ENCODE peak calls at places on chromosomes 1 and 21, in five cellular contexts. One of them, this sample, is unnamed.

GRCh38 chr21:42614811-42615342 is 38.5 kb upstream of the PDE9A start:
- DNase-seq in mesenchymal stem cell: peak
- DNase-seq in H1: no peak
- DNase-seq in H9: no peak
- DNase-seq in IMR-90: no peak
- DNase-seq in this sample: no peak

GRCh38 chr1:151131832-151132675 is 14.4 kb downstream of the SEMA6C start:
- DNase-seq in mesenchymal stem cell: peak
- DNase-seq in IMR-90: no peak
- DNase-seq in H9: peak
- DNase-seq in H1: peak
- DNase-seq in this sample: no peak

GRCh38 chr21:31888936-31889371 is 16.1 kb downstream of the HUNK start:
- DNase-seq in H1: no peak
- DNase-seq in mesenchymal stem cell: no peak
- DNase-seq in IMR-90: no peak
- DNase-seq in H9: no peak
- DNase-seq in this sample: no peak

GRCh38 chr1:65389296-65389695 is 31.2 kb upstream of the LEPR start:
- DNase-seq in H9: no peak
- DNase-seq in mesenchymal stem cell: no peak
- DNase-seq in IMR-90: no peak
- DNase-seq in H1: no peak
- DNase-seq in this sample: no peak

GRCh38 chr21:34061983-34062382 is 11.4 kb upstream of the MRPS6 start:
- DNase-seq in mesenchymal stem cell: no peak
- DNase-seq in H9: no peak
- DNase-seq in H1: no peak
- DNase-seq in IMR-90: no peak
- DNase-seq in this sample: no peak

GRCh38 chr21:38476385-38476784 is 21.9 kb downstream of the ERG start:
- DNase-seq in H9: no peak
- DNase-seq in H1: no peak
- DNase-seq in mesenchymal stem cell: peak
- DNase-seq in IMR-90: no peak
- DNase-seq in this sample: no peak

GRCh38 chr1:230126529-230127104 is 59.6 kb downstream of the GALNT2 start:
- DNase-seq in mesenchymal stem cell: no peak
- DNase-seq in H1: no peak
- DNase-seq in IMR-90: no peak
- DNase-seq in H9: no peak
- DNase-seq in this sample: no peak

GRCh38 chr1:22329171-22329540 is 122.5 kb upstream of the ZBTB40 start:
- DNase-seq in H9: peak
- DNase-seq in IMR-90: no peak
- DNase-seq in H1: no peak
- DNase-seq in mesenchymal stem cell: no peak
- DNase-seq in this sample: no peak

GRCh38 chr1:223350361-223350908 is 13.5 kb downstream of the SUSD4 start:
- DNase-seq in IMR-90: peak
- DNase-seq in H9: no peak
- DNase-seq in H1: no peak
- DNase-seq in mesenchymal stem cell: peak
- DNase-seq in this sample: no peak

GRCh38 chr1:50047916-50048694 is 24.4 kb upstream of the AGBL4 start:
- DNase-seq in IMR-90: no peak
- DNase-seq in H1: peak
- DNase-seq in H9: peak
- DNase-seq in mesenchymal stem cell: no peak
- DNase-seq in this sample: peak

GRCh38 chr1:32600034-32600433 is 50.3 kb downstream of the ZBTB8OS start:
- DNase-seq in H1: no peak
- DNase-seq in mesenchymal stem cell: no peak
- DNase-seq in H9: no peak
- DNase-seq in IMR-90: peak
- DNase-seq in this sample: no peak

GRCh38 chr1:160127865-160128523 is 12.4 kb downstream of the ATP1A2 start:
- DNase-seq in mesenchymal stem cell: peak
- DNase-seq in H9: no peak
- DNase-seq in IMR-90: peak
- DNase-seq in H1: no peak
- DNase-seq in this sample: no peak

DNA sequence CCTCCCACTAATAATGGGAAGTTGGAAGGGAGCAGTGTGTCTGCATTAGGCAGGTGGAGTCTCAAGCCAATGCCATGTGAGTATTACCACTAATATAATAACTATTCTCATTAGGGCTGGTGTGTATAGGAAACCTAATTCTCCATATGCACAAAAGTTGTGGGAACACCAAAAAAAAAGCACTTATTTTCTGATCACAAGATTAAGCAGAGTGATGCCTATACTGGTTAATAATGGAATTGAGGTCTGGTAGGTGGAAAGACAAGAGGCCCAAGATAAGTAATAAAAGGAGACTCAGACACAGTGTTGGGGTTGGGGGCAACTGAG is 7.0 kb upstream of the NPL start:
- DNase-seq in IMR-90: no peak
- DNase-seq in mesenchymal stem cell: no peak
- DNase-seq in H9: no peak
- DNase-seq in H1: no peak
- DNase-seq in this sample: no peak
- H2AFZ ChIP-seq in IMR-90: no peak
- H2AFZ ChIP-seq in mesenchymal stem cell: no peak
- H2AFZ ChIP-seq in H9: no peak
- H2AFZ ChIP-seq in H1: no peak
- H2AFZ ChIP-seq in this sample: no peak

GRCh38 chr1:9293241-9293511 is 482 bp downstream of the SPSB1 start:
- DNase-seq in H9: no peak
- DNase-seq in IMR-90: no peak
- DNase-seq in H1: no peak
- DNase-seq in mesenchymal stem cell: no peak
- DNase-seq in this sample: no peak

GRCh38 chr1:9293512-9294439 is 1.1 kb downstream of the SPSB1 start:
- DNase-seq in mesenchymal stem cell: peak
- DNase-seq in H1: peak
- DNase-seq in H9: no peak
- DNase-seq in IMR-90: peak
- DNase-seq in this sample: no peak

GRCh38 chr1:9292361-9293240 is at the start of gene SPSB1:
- DNase-seq in H9: peak
- DNase-seq in IMR-90: peak
- DNase-seq in H1: peak
- DNase-seq in mesenchymal stem cell: peak
- DNase-seq in this sample: peak

GRCh38 chr1:9289724-9290493 is 2.8 kb upstream of the SPSB1 start:
- DNase-seq in IMR-90: peak
- DNase-seq in mesenchymal stem cell: peak
- DNase-seq in H9: no peak
- DNase-seq in H1: no peak
- DNase-seq in this sample: no peak

GRCh38 chr1:9291914-9292360 is 757 bp upstream of the SPSB1 start:
- DNase-seq in H9: no peak
- DNase-seq in H1: no peak
- DNase-seq in IMR-90: peak
- DNase-seq in mesenchymal stem cell: peak
- DNase-seq in this sample: peak
- H3K14ac ChIP-seq in H9: no peak
- H3K14ac ChIP-seq in H1: no peak
- H3K14ac ChIP-seq in IMR-90: no peak
- H3K14ac ChIP-seq in mesenchymal stem cell: peak
- H3K14ac ChIP-seq in this sample: peak

DNA sequence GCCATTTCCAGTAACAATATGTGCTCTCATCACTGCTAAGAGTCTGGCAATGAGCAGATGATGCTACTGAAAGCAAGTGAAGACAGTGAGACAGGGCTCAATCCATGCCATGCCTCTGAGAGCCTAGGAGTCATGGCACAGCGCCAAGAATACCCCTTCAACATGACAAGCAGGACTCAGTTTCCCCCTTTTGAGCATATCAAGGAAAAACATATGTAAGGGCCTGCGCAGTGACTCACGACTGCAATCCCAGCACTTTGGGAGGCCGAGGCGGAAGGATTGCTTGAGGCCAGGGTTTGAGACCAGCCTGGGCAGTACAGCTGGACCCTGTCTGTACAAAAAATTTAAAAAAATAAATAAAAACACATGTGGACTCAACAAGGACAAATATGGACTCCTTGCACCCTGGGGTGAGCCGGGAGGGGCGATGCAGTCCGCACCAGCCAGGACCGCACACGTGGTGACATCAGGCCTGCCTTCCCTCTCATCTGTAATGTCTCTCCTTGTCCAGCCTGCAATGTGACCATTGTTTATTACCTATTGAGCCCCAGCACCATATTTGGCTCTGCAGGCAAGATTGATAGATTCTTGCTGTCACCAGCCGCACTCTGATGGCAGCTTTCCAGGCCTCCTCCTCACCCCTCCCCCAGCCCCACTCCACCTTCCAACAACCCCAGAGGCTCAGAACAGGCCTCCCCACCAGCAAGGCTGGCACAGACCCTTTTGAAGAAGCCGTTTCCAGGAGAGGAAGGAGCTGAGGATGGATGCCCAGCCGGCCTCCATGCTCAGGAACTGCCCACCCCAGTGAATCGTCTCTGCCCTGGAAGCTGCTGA is 55.3 kb downstream of the IRF2BP2 start:
- DNase-seq in IMR-90: no peak
- DNase-seq in H1: no peak
- DNase-seq in mesenchymal stem cell: peak
- DNase-seq in H9: no peak
- DNase-seq in this sample: no peak
- H2BK120ac ChIP-seq in IMR-90: peak
- H2BK120ac ChIP-seq in H1: no peak
- H2BK120ac ChIP-seq in mesenchymal stem cell: no peak
- H2BK120ac ChIP-seq in H9: no peak
- H2BK120ac ChIP-seq in this sample: no peak

DNA sequence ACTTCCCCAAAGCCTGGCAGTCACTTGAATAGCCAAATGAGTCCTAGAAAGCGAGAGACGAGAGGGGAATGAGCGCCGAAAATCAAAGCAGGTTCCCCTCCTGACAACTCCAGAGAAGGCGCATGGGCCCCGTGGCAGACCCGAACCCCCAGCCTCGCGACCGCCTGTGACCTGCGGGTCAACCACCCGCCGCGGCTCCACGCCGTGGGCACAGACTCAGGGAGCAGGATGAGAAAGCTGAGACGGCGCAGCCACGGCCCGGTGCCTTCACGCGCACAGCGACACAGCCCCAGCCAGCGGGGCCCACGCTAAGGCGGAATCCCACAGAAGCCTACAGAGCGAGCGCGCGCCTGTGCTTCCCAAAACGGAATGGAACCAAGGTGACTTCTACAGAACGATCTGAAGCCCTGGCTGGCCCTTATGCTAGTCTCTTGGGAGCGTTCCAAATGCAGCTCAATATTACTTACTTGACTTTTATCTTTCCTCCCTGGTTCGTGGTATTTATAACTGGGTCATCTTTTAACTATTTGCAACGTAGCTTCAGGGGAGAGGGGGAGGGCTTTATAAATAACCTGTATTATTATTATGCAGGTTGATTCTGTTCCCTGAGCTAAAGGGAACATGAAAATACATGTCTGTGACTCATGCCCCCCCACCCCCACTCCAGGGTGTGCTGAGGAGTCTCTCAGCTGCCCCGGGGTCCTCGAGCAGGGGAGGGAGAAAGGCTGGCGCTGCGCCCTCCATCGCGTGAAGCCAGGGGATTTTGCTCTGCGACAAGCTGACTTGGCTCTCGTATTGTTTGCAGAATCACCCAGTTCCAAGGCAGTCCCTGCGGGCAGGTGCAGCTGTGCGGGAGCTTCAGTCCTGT is 1.7 kb downstream of the TSPEAR start:
- DNase-seq in IMR-90: peak
- DNase-seq in H1: peak
- DNase-seq in mesenchymal stem cell: no peak
- DNase-seq in H9: peak
- DNase-seq in this sample: no peak
- H2AFZ ChIP-seq in IMR-90: no peak
- H2AFZ ChIP-seq in H1: no peak
- H2AFZ ChIP-seq in mesenchymal stem cell: no peak
- H2AFZ ChIP-seq in H9: no peak
- H2AFZ ChIP-seq in this sample: peak

DNA sequence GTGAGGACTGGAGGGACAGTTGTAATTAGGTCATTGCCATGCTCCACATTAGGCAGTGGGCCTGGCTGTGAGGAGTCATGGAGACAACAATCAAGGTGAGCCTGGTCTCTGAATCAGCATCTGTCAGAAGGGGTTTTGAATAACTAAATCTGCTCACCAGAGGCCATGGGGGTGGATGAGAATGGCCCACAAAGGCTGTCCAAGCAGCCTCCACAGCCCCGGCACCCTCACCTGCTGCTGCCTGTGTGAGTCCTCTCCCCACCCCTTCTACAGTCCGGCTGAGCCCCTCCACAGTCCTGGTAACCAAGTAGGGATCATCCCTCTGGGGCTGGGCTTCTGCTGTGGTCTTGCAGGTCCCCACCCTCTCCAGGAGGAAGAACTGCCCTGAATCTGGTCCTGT is 2.3 kb downstream of the DPT start:
- DNase-seq in mesenchymal stem cell: no peak
- DNase-seq in IMR-90: no peak
- DNase-seq in H9: no peak
- DNase-seq in H1: no peak
- DNase-seq in this sample: no peak
- H3K14ac ChIP-seq in mesenchymal stem cell: no peak
- H3K14ac ChIP-seq in IMR-90: no peak
- H3K14ac ChIP-seq in H9: no peak
- H3K14ac ChIP-seq in H1: no peak
- H3K14ac ChIP-seq in this sample: no peak

GRCh38 chr1:156123356-156124196 is 9.1 kb downstream of the LMNA start:
- DNase-seq in IMR-90: peak
- DNase-seq in mesenchymal stem cell: peak
- DNase-seq in H9: peak
- DNase-seq in H1: peak
- DNase-seq in this sample: peak
- H2BK120ac ChIP-seq in IMR-90: peak
- H2BK120ac ChIP-seq in mesenchymal stem cell: peak
- H2BK120ac ChIP-seq in H9: no peak
- H2BK120ac ChIP-seq in H1: peak
- H2BK120ac ChIP-seq in this sample: no peak

DNA sequence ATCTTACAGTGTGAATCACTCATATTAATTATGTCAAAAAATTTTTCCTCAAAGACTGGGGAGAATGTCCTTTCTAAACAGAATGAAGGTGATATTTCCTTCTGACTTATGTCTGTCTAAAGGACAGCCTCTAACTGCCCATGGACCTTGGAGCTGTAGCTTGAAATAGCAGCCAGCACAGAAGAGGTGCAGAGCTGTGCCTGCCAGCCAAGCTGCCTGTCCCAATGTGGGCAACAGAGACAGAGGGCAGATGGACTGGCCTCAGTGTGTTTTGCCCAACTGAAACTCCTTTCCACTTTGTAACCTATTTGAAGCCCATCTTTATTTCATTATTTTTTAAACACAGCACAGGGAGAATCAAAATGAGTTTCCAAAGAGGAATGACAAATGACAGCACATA is 97.6 kb upstream of the DYNLT5 start:
- DNase-seq in mesenchymal stem cell: no peak
- DNase-seq in H1: no peak
- DNase-seq in IMR-90: no peak
- DNase-seq in H9: no peak
- DNase-seq in this sample: no peak
- H2AFZ ChIP-seq in mesenchymal stem cell: no peak
- H2AFZ ChIP-seq in H1: no peak
- H2AFZ ChIP-seq in IMR-90: no peak
- H2AFZ ChIP-seq in H9: no peak
- H2AFZ ChIP-seq in this sample: no peak